ENCODE peak calls at places on chromosomes 6 and 20, in five cellular contexts. One of them, this sample, is unnamed.
A peak's percentile ranks its signal among the peaks of the same experiment; 100 is the strongest.

GRCh38 chr6:16249971-16250370 is 11.6 kb downstream of the GMPR start:
- DNase-seq in ovary: no peak
- DNase-seq in heart left ventricle: no peak
- DNase-seq in H54: no peak
- DNase-seq in IMR-90: no peak
- DNase-seq in this sample: no peak

GRCh38 chr20:6575912-6576391 is 191.5 kb upstream of the BMP2 start:
- DNase-seq in ovary: no peak
- DNase-seq in heart left ventricle: no peak
- DNase-seq in H54: no peak
- DNase-seq in IMR-90: peak; percentile 72
- DNase-seq in this sample: no peak

GRCh38 chr6:156866181-156866862 is 89.1 kb downstream of the ARID1B start:
- DNase-seq in ovary: no peak
- DNase-seq in heart left ventricle: peak; percentile 32
- DNase-seq in H54: peak; percentile 14
- DNase-seq in IMR-90: peak; percentile 73
- DNase-seq in this sample: no peak

GRCh38 chr6:107606407-107606806 is 116.5 kb downstream of the SOBP start:
- DNase-seq in ovary: no peak
- DNase-seq in heart left ventricle: no peak
- DNase-seq in H54: no peak
- DNase-seq in IMR-90: no peak
- DNase-seq in this sample: no peak

GRCh38 chr6:15132854-15133670 is 112.8 kb upstream of the JARID2 start:
- DNase-seq in ovary: no peak
- DNase-seq in heart left ventricle: no peak
- DNase-seq in H54: peak; percentile 75
- DNase-seq in IMR-90: peak; percentile 90
- DNase-seq in this sample: no peak

GRCh38 chr6:108831104-108831503 is 17.1 kb upstream of the ARMC2 start:
- DNase-seq in ovary: peak; percentile 49
- DNase-seq in heart left ventricle: no peak
- DNase-seq in H54: no peak
- DNase-seq in IMR-90: no peak
- DNase-seq in this sample: no peak

GRCh38 chr6:126103993-126104392 is 117.7 kb downstream of the TRMT11 start:
- DNase-seq in ovary: no peak
- DNase-seq in heart left ventricle: no peak
- DNase-seq in H54: no peak
- DNase-seq in IMR-90: no peak
- DNase-seq in this sample: no peak

GRCh38 chr6:157669747-157670216 is 153.3 kb upstream of the SNX9 start:
- DNase-seq in ovary: peak; percentile 85
- DNase-seq in heart left ventricle: peak; percentile 80
- DNase-seq in H54: peak; percentile 60
- DNase-seq in IMR-90: peak; percentile 71
- DNase-seq in this sample: peak; percentile 39

GRCh38 chr6:68638225-68638900 is 3.3 kb downstream of the ADGRB3 start:
- DNase-seq in ovary: peak; percentile 38
- DNase-seq in heart left ventricle: peak; percentile 18
- DNase-seq in H54: no peak
- DNase-seq in IMR-90: peak; percentile 47
- DNase-seq in this sample: peak; percentile 34

GRCh38 chr6:87078983-87079616 is 15.8 kb downstream of the CGA start:
- DNase-seq in ovary: peak; percentile 63
- DNase-seq in heart left ventricle: peak; percentile 41
- DNase-seq in H54: peak; percentile 45
- DNase-seq in IMR-90: peak; percentile 63
- DNase-seq in this sample: peak; percentile 77

DNA sequence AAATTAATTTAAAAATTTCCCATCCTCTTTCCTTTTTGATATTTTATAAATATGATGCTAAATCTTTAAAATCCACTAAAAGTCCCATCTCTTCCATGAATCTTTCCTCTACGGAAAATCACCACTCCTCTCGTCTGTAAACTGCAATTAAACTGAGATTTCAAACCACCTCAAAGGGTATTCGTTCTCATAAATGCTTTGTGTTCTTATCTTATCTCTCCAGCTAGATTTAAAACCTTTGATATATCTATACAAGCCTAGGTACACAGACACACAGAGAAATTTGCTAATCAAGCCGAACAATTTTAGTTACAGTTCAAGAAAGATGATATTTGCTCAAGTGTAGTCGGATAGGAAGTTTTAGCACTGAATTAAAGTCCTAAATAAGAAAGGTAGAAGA is 214.6 kb upstream of the PRDM1 start:
- DNase-seq in ovary: no peak
- DNase-seq in heart left ventricle: no peak
- DNase-seq in H54: no peak
- DNase-seq in IMR-90: no peak
- DNase-seq in this sample: no peak
- TF ChIP-seq POLR2A in ovary: no peak
- TF ChIP-seq POLR2A in heart left ventricle: no peak
- TF ChIP-seq POLR2A in H54: no peak
- TF ChIP-seq POLR2A in IMR-90: no peak
- TF ChIP-seq POLR2A in this sample: no peak

GRCh38 chr6:146878564-146879343 is 280.0 kb downstream of the ADGB start:
- DNase-seq in ovary: no peak
- DNase-seq in heart left ventricle: no peak
- DNase-seq in H54: no peak
- DNase-seq in IMR-90: no peak
- DNase-seq in this sample: no peak

GRCh38 chr6:146876271-146877151 is 277.7 kb downstream of the ADGB start:
- DNase-seq in ovary: no peak
- DNase-seq in heart left ventricle: no peak
- DNase-seq in H54: no peak
- DNase-seq in IMR-90: peak; percentile 8
- DNase-seq in this sample: peak; percentile 34

GRCh38 chr6:146874278-146875018 is 275.7 kb downstream of the ADGB start:
- DNase-seq in ovary: no peak
- DNase-seq in heart left ventricle: no peak
- DNase-seq in H54: no peak
- DNase-seq in IMR-90: no peak
- DNase-seq in this sample: no peak

GRCh38 chr6:146879406-146880117 is 280.8 kb downstream of the ADGB start:
- DNase-seq in ovary: no peak
- DNase-seq in heart left ventricle: no peak
- DNase-seq in H54: no peak
- DNase-seq in IMR-90: no peak
- DNase-seq in this sample: no peak

GRCh38 chr6:146875927-146876270 is 277.1 kb downstream of the ADGB start:
- DNase-seq in ovary: no peak
- DNase-seq in heart left ventricle: no peak
- DNase-seq in H54: no peak
- DNase-seq in IMR-90: no peak
- DNase-seq in this sample: no peak
- TF ChIP-seq POLR2A in ovary: no peak
- TF ChIP-seq POLR2A in heart left ventricle: no peak
- TF ChIP-seq POLR2A in H54: no peak
- TF ChIP-seq POLR2A in IMR-90: no peak
- TF ChIP-seq POLR2A in this sample: no peak

DNA sequence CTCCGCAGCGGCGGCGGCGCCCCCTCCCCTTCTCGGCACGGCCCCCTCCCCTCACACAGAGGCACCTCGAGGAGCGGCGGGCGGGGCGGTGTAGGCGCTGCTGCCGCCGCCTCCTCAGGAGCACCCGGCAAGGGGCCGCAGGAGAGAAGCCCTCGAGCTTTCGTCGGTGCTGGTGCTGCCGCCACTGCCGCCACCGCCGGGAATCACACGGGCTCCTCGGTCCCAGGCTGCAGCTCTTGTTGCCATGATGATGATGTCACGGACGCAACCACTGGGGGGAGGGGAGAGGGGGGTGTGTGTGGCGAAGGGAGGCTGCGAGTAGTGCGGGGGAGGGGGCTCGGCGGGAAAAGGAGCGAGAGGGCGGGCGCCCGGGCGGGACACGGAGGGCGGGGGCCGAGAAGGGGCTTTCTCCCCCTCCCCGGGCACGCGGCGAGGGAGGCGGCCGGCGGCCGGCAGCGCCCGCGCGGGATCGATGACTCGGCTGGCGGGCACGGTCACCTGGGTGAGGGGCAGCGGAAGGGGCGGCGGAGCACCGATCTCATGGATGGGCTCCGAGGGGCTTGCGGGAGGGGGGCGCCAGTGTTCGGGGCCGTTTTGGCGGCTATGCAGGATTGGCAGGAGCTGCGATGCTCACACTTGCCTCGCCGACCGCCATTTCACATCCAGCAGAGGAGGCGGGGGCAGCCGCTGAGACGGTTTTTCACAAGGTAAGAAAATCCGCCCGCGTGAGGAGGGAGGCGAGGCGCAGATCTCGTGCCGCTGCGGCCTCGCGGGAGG is at the start of gene REV3L:
- DNase-seq in ovary: peak; percentile 93
- DNase-seq in heart left ventricle: peak; percentile 92
- DNase-seq in H54: peak; percentile 48
- DNase-seq in IMR-90: peak; percentile 84
- DNase-seq in this sample: peak; percentile 93
- TF ChIP-seq POLR2A in ovary: peak; percentile 31
- TF ChIP-seq POLR2A in heart left ventricle: no peak
- TF ChIP-seq POLR2A in H54: peak; percentile 86
- TF ChIP-seq POLR2A in IMR-90: peak; percentile 86
- TF ChIP-seq POLR2A in this sample: peak; percentile 84

GRCh38 chr20:53220482-53221307 is 248.5 kb downstream of the TSHZ2 start:
- DNase-seq in ovary: no peak
- DNase-seq in heart left ventricle: no peak
- DNase-seq in H54: no peak
- DNase-seq in IMR-90: no peak
- DNase-seq in this sample: no peak

GRCh38 chr20:53214392-53214791 is 242.2 kb downstream of the TSHZ2 start:
- DNase-seq in ovary: no peak
- DNase-seq in heart left ventricle: no peak
- DNase-seq in H54: no peak
- DNase-seq in IMR-90: no peak
- DNase-seq in this sample: no peak

GRCh38 chr20:53216856-53217576 is 244.9 kb downstream of the TSHZ2 start:
- DNase-seq in ovary: peak; percentile 86
- DNase-seq in heart left ventricle: peak; percentile 50
- DNase-seq in H54: peak; percentile 36
- DNase-seq in IMR-90: no peak
- DNase-seq in this sample: peak; percentile 52

GRCh38 chr20:53215166-53215565 is 243.0 kb downstream of the TSHZ2 start:
- DNase-seq in ovary: no peak
- DNase-seq in heart left ventricle: no peak
- DNase-seq in H54: no peak
- DNase-seq in IMR-90: no peak
- DNase-seq in this sample: no peak

GRCh38 chr20:53216478-53216855 is 244.3 kb downstream of the TSHZ2 start:
- DNase-seq in ovary: no peak
- DNase-seq in heart left ventricle: no peak
- DNase-seq in H54: no peak
- DNase-seq in IMR-90: no peak
- DNase-seq in this sample: no peak
- TF ChIP-seq POLR2A in ovary: no peak
- TF ChIP-seq POLR2A in heart left ventricle: no peak
- TF ChIP-seq POLR2A in H54: no peak
- TF ChIP-seq POLR2A in IMR-90: no peak
- TF ChIP-seq POLR2A in this sample: no peak

GRCh38 chr6:137871299-137871698 is 4.2 kb downstream of the TNFAIP3 start:
- DNase-seq in ovary: no peak
- DNase-seq in heart left ventricle: no peak
- DNase-seq in H54: no peak
- DNase-seq in IMR-90: no peak
- DNase-seq in this sample: no peak

GRCh38 chr6:137869781-137870180 is 2.7 kb downstream of the TNFAIP3 start:
- DNase-seq in ovary: no peak
- DNase-seq in heart left ventricle: no peak
- DNase-seq in H54: no peak
- DNase-seq in IMR-90: no peak
- DNase-seq in this sample: no peak

GRCh38 chr6:137872071-137872470 is 5.0 kb downstream of the TNFAIP3 start:
- DNase-seq in ovary: no peak
- DNase-seq in heart left ventricle: no peak
- DNase-seq in H54: no peak
- DNase-seq in IMR-90: peak; percentile 47
- DNase-seq in this sample: no peak

GRCh38 chr6:137870286-137870685 is 3.2 kb downstream of the TNFAIP3 start:
- DNase-seq in ovary: no peak
- DNase-seq in heart left ventricle: no peak
- DNase-seq in H54: no peak
- DNase-seq in IMR-90: no peak
- DNase-seq in this sample: no peak

DNA sequence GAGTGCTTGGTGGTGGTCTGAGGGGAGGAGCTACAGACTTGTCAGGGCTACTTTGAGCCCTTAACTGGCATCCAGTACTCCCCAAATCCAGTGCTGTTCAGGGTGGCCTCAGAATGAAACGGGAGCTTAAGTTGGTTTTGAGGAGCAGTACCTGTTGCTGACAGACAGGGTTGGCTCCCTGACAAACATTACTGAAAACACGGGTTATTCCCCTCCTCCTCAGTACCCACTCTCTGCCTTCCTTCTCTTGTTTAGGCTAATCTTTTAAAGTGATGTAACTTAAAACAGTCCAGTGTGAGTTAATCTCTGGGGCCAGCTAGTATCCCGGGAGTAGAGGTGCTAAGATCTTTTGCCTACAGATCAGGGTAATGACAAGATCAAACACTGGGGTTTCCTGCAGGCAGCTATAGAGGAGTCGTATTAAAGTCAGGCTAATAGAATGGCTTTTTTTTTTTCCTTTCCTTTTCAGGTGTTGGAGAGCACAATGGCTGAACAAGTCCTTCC is 3.7 kb downstream of the TNFAIP3 start:
- DNase-seq in ovary: no peak
- DNase-seq in heart left ventricle: no peak
- DNase-seq in H54: no peak
- DNase-seq in IMR-90: peak; percentile 31
- DNase-seq in this sample: no peak
- TF ChIP-seq POLR2A in ovary: no peak
- TF ChIP-seq POLR2A in heart left ventricle: no peak
- TF ChIP-seq POLR2A in H54: no peak
- TF ChIP-seq POLR2A in IMR-90: no peak
- TF ChIP-seq POLR2A in this sample: no peak

GRCh38 chr20:48921168-48921882 is at the start of gene ARFGEF2:
- DNase-seq in ovary: peak; percentile 96
- DNase-seq in heart left ventricle: peak; percentile 92
- DNase-seq in H54: peak; percentile 93
- DNase-seq in IMR-90: peak; percentile 87
- DNase-seq in this sample: peak; percentile 97
- TF ChIP-seq POLR2A in ovary: peak; percentile 93
- TF ChIP-seq POLR2A in heart left ventricle: no peak
- TF ChIP-seq POLR2A in H54: peak; percentile 94
- TF ChIP-seq POLR2A in IMR-90: peak; percentile 93
- TF ChIP-seq POLR2A in this sample: peak; percentile 96